ENCODE peak calls at places on chromosomes 16 and 17, in eight cellular contexts. One of them, this sample, is unnamed.
A peak's percentile ranks its signal among the peaks of the same experiment; 100 is the strongest.

GRCh38 chr17:66717680-66718079 is 117.2 kb upstream of the CACNG5 start:
- DNase-seq in tibial artery: no peak
- DNase-seq in transverse colon: peak; percentile 21
- DNase-seq in A549: no peak
- DNase-seq in heart right ventricle: no peak
- DNase-seq in OCI-LY7: peak; percentile 76
- DNase-seq in thoracic aorta: no peak
- DNase-seq in left ventricle myocardium inferior: no peak
- DNase-seq in this sample: no peak

GRCh38 chr16:88405325-88406060 is 22.7 kb downstream of the ZNF469 start:
- DNase-seq in heart right ventricle: peak; percentile 29
- DNase-seq in OCI-LY7: no peak
- DNase-seq in A549: no peak
- DNase-seq in left ventricle myocardium inferior: no peak
- DNase-seq in tibial artery: peak; percentile 77
- DNase-seq in thoracic aorta: no peak
- DNase-seq in transverse colon: no peak
- DNase-seq in this sample: no peak

GRCh38 chr17:55962931-55963378 is 190.3 kb upstream of the ANKFN1 start:
- DNase-seq in left ventricle myocardium inferior: peak; percentile 20
- DNase-seq in A549: no peak
- DNase-seq in thoracic aorta: no peak
- DNase-seq in OCI-LY7: no peak
- DNase-seq in transverse colon: peak; percentile 50
- DNase-seq in heart right ventricle: no peak
- DNase-seq in tibial artery: no peak
- DNase-seq in this sample: peak; percentile 66

GRCh38 chr16:5455110-5455509 is 357.5 kb upstream of the EEF2KMT start:
- DNase-seq in transverse colon: peak; percentile 24
- DNase-seq in left ventricle myocardium inferior: no peak
- DNase-seq in tibial artery: no peak
- DNase-seq in OCI-LY7: no peak
- DNase-seq in thoracic aorta: no peak
- DNase-seq in A549: no peak
- DNase-seq in heart right ventricle: no peak
- DNase-seq in this sample: no peak

GRCh38 chr16:89122322-89122831 is 28.7 kb downstream of the ACSF3 start:
- DNase-seq in tibial artery: no peak
- DNase-seq in left ventricle myocardium inferior: no peak
- DNase-seq in transverse colon: peak; percentile 86
- DNase-seq in heart right ventricle: no peak
- DNase-seq in A549: no peak
- DNase-seq in thoracic aorta: no peak
- DNase-seq in OCI-LY7: peak; percentile 96
- DNase-seq in this sample: peak; percentile 84

GRCh38 chr17:34354637-34355036 is 1.6 kb upstream of the CCL13 start:
- DNase-seq in transverse colon: no peak
- DNase-seq in left ventricle myocardium inferior: no peak
- DNase-seq in heart right ventricle: no peak
- DNase-seq in tibial artery: no peak
- DNase-seq in thoracic aorta: no peak
- DNase-seq in OCI-LY7: no peak
- DNase-seq in A549: no peak
- DNase-seq in this sample: no peak

GRCh38 chr17:61449707-61450640 is 2.2 kb upstream of the TBX4 start:
- DNase-seq in heart right ventricle: no peak
- DNase-seq in left ventricle myocardium inferior: no peak
- DNase-seq in transverse colon: no peak
- DNase-seq in A549: no peak
- DNase-seq in tibial artery: no peak
- DNase-seq in thoracic aorta: no peak
- DNase-seq in OCI-LY7: no peak
- DNase-seq in this sample: no peak

GRCh38 chr17:43840814-43841213 is 6.2 kb upstream of the CD300LG start:
- DNase-seq in transverse colon: no peak
- DNase-seq in tibial artery: no peak
- DNase-seq in left ventricle myocardium inferior: no peak
- DNase-seq in thoracic aorta: no peak
- DNase-seq in OCI-LY7: no peak
- DNase-seq in heart right ventricle: no peak
- DNase-seq in A549: peak; percentile 67
- DNase-seq in this sample: no peak

GRCh38 chr17:76572201-76572910 is 13.3 kb downstream of the ST6GALNAC2 start:
- DNase-seq in heart right ventricle: no peak
- DNase-seq in left ventricle myocardium inferior: no peak
- DNase-seq in A549: no peak
- DNase-seq in tibial artery: no peak
- DNase-seq in thoracic aorta: no peak
- DNase-seq in transverse colon: no peak
- DNase-seq in OCI-LY7: no peak
- DNase-seq in this sample: no peak

GRCh38 chr17:70563301-70563820 is 394.0 kb downstream of the KCNJ2 start:
- DNase-seq in A549: no peak
- DNase-seq in OCI-LY7: no peak
- DNase-seq in tibial artery: no peak
- DNase-seq in left ventricle myocardium inferior: peak; percentile 19
- DNase-seq in heart right ventricle: peak; percentile 33
- DNase-seq in transverse colon: peak; percentile 10
- DNase-seq in thoracic aorta: no peak
- DNase-seq in this sample: no peak

GRCh38 chr17:39667262-39668140 is 752 bp upstream of the PNMT start:
- DNase-seq in OCI-LY7: no peak
- DNase-seq in heart right ventricle: no peak
- DNase-seq in transverse colon: peak; percentile 49
- DNase-seq in thoracic aorta: no peak
- DNase-seq in tibial artery: peak; percentile 75
- DNase-seq in A549: no peak
- DNase-seq in left ventricle myocardium inferior: peak; percentile 66
- DNase-seq in this sample: no peak

GRCh38 chr17:83179378-83179777 is 100.0 kb downstream of the METRNL start:
- DNase-seq in tibial artery: no peak
- DNase-seq in left ventricle myocardium inferior: no peak
- DNase-seq in heart right ventricle: no peak
- DNase-seq in thoracic aorta: no peak
- DNase-seq in transverse colon: no peak
- DNase-seq in A549: no peak
- DNase-seq in OCI-LY7: no peak
- DNase-seq in this sample: peak; percentile 26

GRCh38 chr16:88539261-88539651 is 30.9 kb upstream of the ZC3H18 start:
- DNase-seq in transverse colon: no peak
- DNase-seq in A549: no peak
- DNase-seq in tibial artery: no peak
- DNase-seq in thoracic aorta: no peak
- DNase-seq in OCI-LY7: no peak
- DNase-seq in left ventricle myocardium inferior: no peak
- DNase-seq in heart right ventricle: no peak
- DNase-seq in this sample: no peak

GRCh38 chr16:19503461-19504075 is 18.3 kb downstream of the GDE1 start:
- DNase-seq in OCI-LY7: no peak
- DNase-seq in tibial artery: no peak
- DNase-seq in heart right ventricle: no peak
- DNase-seq in A549: no peak
- DNase-seq in thoracic aorta: no peak
- DNase-seq in transverse colon: no peak
- DNase-seq in left ventricle myocardium inferior: no peak
- DNase-seq in this sample: no peak

GRCh38 chr17:823501-823902 is 41.3 kb downstream of the MRM3 start:
- DNase-seq in tibial artery: no peak
- DNase-seq in transverse colon: no peak
- DNase-seq in heart right ventricle: no peak
- DNase-seq in left ventricle myocardium inferior: no peak
- DNase-seq in OCI-LY7: peak; percentile 40
- DNase-seq in A549: no peak
- DNase-seq in thoracic aorta: no peak
- DNase-seq in this sample: no peak

GRCh38 chr16:69820926-69821541 is 58.9 kb downstream of the WWP2 start:
- DNase-seq in A549: no peak
- DNase-seq in heart right ventricle: no peak
- DNase-seq in OCI-LY7: no peak
- DNase-seq in thoracic aorta: no peak
- DNase-seq in left ventricle myocardium inferior: no peak
- DNase-seq in tibial artery: peak; percentile 91
- DNase-seq in transverse colon: no peak
- DNase-seq in this sample: no peak

DNA sequence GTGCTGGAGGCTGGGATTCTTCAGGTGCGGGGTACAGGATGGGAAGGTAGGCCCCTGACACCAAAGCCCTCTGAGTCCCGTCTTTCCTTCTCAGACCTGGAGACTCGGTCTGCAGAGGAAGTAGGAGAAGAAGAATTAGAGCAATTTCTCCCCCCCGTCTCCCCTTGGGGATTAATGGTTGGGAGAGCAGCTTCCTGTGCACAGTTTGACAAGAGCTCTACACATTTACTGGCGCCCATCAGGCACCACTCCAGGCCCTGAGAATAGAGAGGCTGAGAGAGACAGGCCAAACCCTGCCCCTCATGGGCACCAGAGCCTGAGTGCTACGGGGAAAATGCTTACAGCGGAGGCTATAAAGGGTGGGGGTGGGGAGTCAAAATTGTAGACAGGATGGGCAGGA is 3.5 kb upstream of the C16orf74 start:
- DNase-seq in thoracic aorta: no peak
- DNase-seq in heart right ventricle: no peak
- DNase-seq in A549: no peak
- DNase-seq in tibial artery: no peak
- DNase-seq in transverse colon: no peak
- DNase-seq in left ventricle myocardium inferior: no peak
- DNase-seq in OCI-LY7: peak; percentile 78
- DNase-seq in this sample: no peak
- H3K4me3 ChIP-seq in thoracic aorta: no peak overlapping the region
- H3K4me3 ChIP-seq in heart right ventricle: no peak overlapping the region
- H3K4me3 ChIP-seq in A549: no peak overlapping the region
- H3K4me3 ChIP-seq in tibial artery: no peak overlapping the region
- H3K4me3 ChIP-seq in transverse colon: no peak overlapping the region
- H3K4me3 ChIP-seq in left ventricle myocardium inferior: no peak overlapping the region
- H3K4me3 ChIP-seq in OCI-LY7: peak overlapping the region; percentile 47
- H3K4me3 ChIP-seq in this sample: no peak overlapping the region

GRCh38 chr16:47045023-47045422 is 71.5 kb upstream of the DNAJA2 start:
- DNase-seq in A549: no peak
- DNase-seq in tibial artery: no peak
- DNase-seq in thoracic aorta: no peak
- DNase-seq in heart right ventricle: no peak
- DNase-seq in transverse colon: no peak
- DNase-seq in left ventricle myocardium inferior: no peak
- DNase-seq in OCI-LY7: no peak
- DNase-seq in this sample: no peak
- TF ChIP-seq CTCF in A549: no peak
- TF ChIP-seq CTCF in tibial artery: no peak
- TF ChIP-seq CTCF in thoracic aorta: peak; percentile 11
- TF ChIP-seq CTCF in heart right ventricle: no peak
- TF ChIP-seq CTCF in transverse colon: no peak
- TF ChIP-seq CTCF in left ventricle myocardium inferior: no peak
- TF ChIP-seq CTCF in OCI-LY7: no peak
- TF ChIP-seq CTCF in this sample: no peak

GRCh38 chr17:81491761-81492160 is 20.8 kb downstream of the ACTG1 start:
- DNase-seq in OCI-LY7: no peak
- DNase-seq in transverse colon: no peak
- DNase-seq in heart right ventricle: no peak
- DNase-seq in tibial artery: no peak
- DNase-seq in left ventricle myocardium inferior: no peak
- DNase-seq in A549: no peak
- DNase-seq in thoracic aorta: no peak
- DNase-seq in this sample: no peak
- H3K4me1 ChIP-seq in OCI-LY7: peaks cover 37% of the 10 kb centered on the region
- H3K4me1 ChIP-seq in transverse colon: peaks cover 12% of the 10 kb centered on the region
- H3K4me1 ChIP-seq in heart right ventricle: peaks cover 30% of the 10 kb centered on the region
- H3K4me1 ChIP-seq in tibial artery: peaks cover 20% of the 10 kb centered on the region
- H3K4me1 ChIP-seq in left ventricle myocardium inferior: peaks cover 28% of the 10 kb centered on the region
- H3K4me1 ChIP-seq in A549: peaks cover 37% of the 10 kb centered on the region
- H3K4me1 ChIP-seq in thoracic aorta: peaks cover 14% of the 10 kb centered on the region
- H3K4me1 ChIP-seq in this sample: peaks cover 6% of the 10 kb centered on the region

DNA sequence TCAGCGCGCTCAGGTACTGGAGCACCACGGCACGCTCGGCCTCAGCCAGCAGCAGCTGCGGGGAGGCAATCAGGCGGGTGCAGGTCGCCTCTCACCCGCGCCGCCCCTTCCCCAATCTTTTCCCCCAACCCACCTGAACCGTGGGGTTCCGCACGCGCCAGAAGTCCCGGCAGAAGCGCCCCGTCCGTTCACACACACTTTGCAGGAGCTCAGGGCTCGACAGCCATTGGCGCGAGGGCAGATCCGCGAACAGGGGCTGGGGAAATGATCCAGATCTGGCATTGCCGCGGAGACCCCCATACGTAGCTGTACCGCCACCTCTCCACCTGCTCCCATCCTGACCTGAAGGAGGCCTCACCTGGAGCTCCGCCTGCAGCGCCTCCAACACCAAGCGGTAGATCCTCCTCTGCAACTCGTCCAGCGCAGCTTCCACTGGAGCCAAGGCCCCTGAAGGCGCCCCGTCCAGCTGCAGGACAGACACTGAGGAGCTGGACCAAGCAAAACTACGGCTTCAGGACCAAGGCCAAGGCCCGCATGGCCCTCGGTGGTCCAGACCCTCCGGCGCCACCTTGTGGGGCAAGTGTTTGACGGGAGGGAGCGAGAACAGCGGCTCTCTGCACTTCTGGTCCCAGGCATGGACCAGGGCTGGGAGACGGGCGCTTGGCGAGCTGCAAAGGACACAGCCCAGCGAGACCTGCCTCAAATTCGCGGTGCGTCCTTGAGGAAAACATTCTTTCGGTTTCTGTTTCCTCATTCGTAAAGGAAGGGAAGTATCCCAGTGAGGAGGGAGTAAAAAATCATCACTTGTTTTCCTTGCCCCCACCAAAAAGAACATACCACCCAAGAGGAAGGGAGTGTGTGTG is 1.5 kb upstream of the MATCAP1 start:
- DNase-seq in left ventricle myocardium inferior: peak; percentile 93
- DNase-seq in transverse colon: peak; percentile 94
- DNase-seq in heart right ventricle: peak; percentile 93
- DNase-seq in thoracic aorta: peak; percentile 79
- DNase-seq in OCI-LY7: peak; percentile 80
- DNase-seq in A549: peak; percentile 91
- DNase-seq in tibial artery: peak; percentile 96
- DNase-seq in this sample: peak; percentile 91
- H3K4me3 ChIP-seq in left ventricle myocardium inferior: peak overlapping the region; percentile 75
- H3K4me3 ChIP-seq in transverse colon: peak overlapping the region; percentile 64
- H3K4me3 ChIP-seq in heart right ventricle: peak overlapping the region; percentile 71
- H3K4me3 ChIP-seq in thoracic aorta: peak overlapping the region; percentile 90
- H3K4me3 ChIP-seq in OCI-LY7: no peak overlapping the region
- H3K4me3 ChIP-seq in A549: no peak overlapping the region
- H3K4me3 ChIP-seq in tibial artery: peak overlapping the region; percentile 2
- H3K4me3 ChIP-seq in this sample: no peak overlapping the region